ENCODE peak calls at places on chromosomes 6 and 20, in six cellular contexts. B is dorsolateral prefrontal cortex, Q is fibroblast of mammary gland, F is tibial artery, Y is HL-60, J is right lobe of liver. D is an unnamed sample.

GRCh38 chr20:59148713-59149493 is 14.7 kb upstream of the ZNF831 start:
- DNase-seq in Y (no peak), J (no peak), Q (no peak), F (no peak), B (no peak), D (no peak)

GRCh38 chr6:33316603-33317417 is 734 bp downstream of the ZBTB22 start:
- DNase-seq in B (no peak), J (no peak), Y (no peak), F (no peak), Q (no peak), D (no peak)

GRCh38 chr6:13600036-13600435 is 15.1 kb upstream of the NOL7 start:
- DNase-seq in F (no peak), J (no peak), B (no peak), Q (no peak), Y (no peak), D (no peak)

GRCh38 chr6:36914227-36914794 is 28.6 kb downstream of the C6orf89 start:
- DNase-seq in Q (peak), Y (no peak), F (no peak), B (no peak), J (peak), D (no peak)

GRCh38 chr6:41093729-41094128 is 21.0 kb downstream of the NFYA start:
- DNase-seq in J (no peak), B (no peak), Y (no peak), Q (peak), F (no peak), D (no peak)

GRCh38 chr6:117555882-117556498 is 46.3 kb downstream of the GOPC start:
- DNase-seq in Q (peak), Y (no peak), F (peak), J (peak), B (no peak), D (no peak)

GRCh38 chr20:63378115-63378429 is 16.9 kb upstream of the CHRNA4 start:
- DNase-seq in B (no peak), Y (no peak), Q (no peak), J (no peak), F (no peak), D (no peak)

GRCh38 chr20:10453241-10453640 is 18.1 kb downstream of the SLX4IP start:
- DNase-seq in B (no peak), Y (peak), J (no peak), F (no peak), Q (no peak), D (no peak)

GRCh38 chr6:33384581-33385020 is 7.0 kb upstream of the KIFC1 start:
- DNase-seq in B (no peak), F (no peak), Q (peak), J (no peak), Y (no peak), D (no peak)

GRCh38 chr20:44309763-44310663 is 989 bp downstream of the FITM2 start:
- DNase-seq in B (no peak), J (no peak), Y (no peak), Q (peak), F (peak), D (no peak)

GRCh38 chr6:111113731-111114438 is 26.6 kb downstream of the SLC16A10 start:
- DNase-seq in B (no peak), Q (peak), F (peak), Y (no peak), J (no peak), D (no peak)

GRCh38 chr20:20820104-20820503 is 107.7 kb upstream of the RALGAPA2 start:
- DNase-seq in J (no peak), Y (no peak), B (no peak), Q (peak), F (no peak), D (no peak)

GRCh38 chr20:34951252-34951651 is 4.4 kb downstream of the GSS start:
- DNase-seq in B (no peak), F (no peak), J (no peak), Q (no peak), Y (no peak), D (no peak)

GRCh38 chr20:24651171-24651972 is 181.9 kb downstream of the SYNDIG1 start:
- DNase-seq in F (no peak), B (no peak), Y (no peak), Q (peak), J (no peak), D (peak)

GRCh38 chr6:31294056-31294455 is 22.2 kb upstream of the HLA-C start:
- DNase-seq in B (no peak), F (no peak), J (no peak), Q (no peak), Y (no peak), D (no peak)

GRCh38 chr6:26327450-26328264 is 37.3 kb upstream of the BTN3A2 start:
- DNase-seq in J (no peak), F (no peak), Y (no peak), Q (peak), B (no peak), D (no peak)

GRCh38 chr6:166464418-166465400 is 82.0 kb upstream of the MPC1 start:
- DNase-seq in Y (no peak), Q (no peak), J (no peak), B (no peak), F (no peak), D (no peak)

GRCh38 chr6:72976389-72976900 is 248.9 kb downstream of the KHDC1L start:
- DNase-seq in Q (no peak), J (no peak), F (no peak), B (no peak), Y (no peak), D (no peak)

GRCh38 chr6:84772428-84773132 is 8.2 kb upstream of the TBX18 start:
- DNase-seq in Q (no peak), J (no peak), Y (no peak), B (no peak), F (no peak), D (no peak)

GRCh38 chr20:31497838-31498540 is 16.3 kb upstream of the HM13 start:
- DNase-seq in B (no peak), F (no peak), Q (peak), J (no peak), Y (no peak), D (no peak)

GRCh38 chr20:10074513-10074912 is 39.7 kb downstream of the ANKEF1 start:
- DNase-seq in J (no peak), B (peak), Y (peak), F (peak), Q (peak), D (no peak)

GRCh38 chr6:5994999-5995698 is 11.6 kb downstream of the NRN1 start:
- DNase-seq in F (no peak), Y (no peak), J (no peak), B (no peak), Q (no peak), D (no peak)

GRCh38 chr6:5995705-5996686 is 10.7 kb downstream of the NRN1 start:
- DNase-seq in Q (peak), J (peak), B (no peak), F (peak), Y (peak), D (no peak)

GRCh38 chr6:5990776-5991175 is 15.9 kb downstream of the NRN1 start:
- DNase-seq in Q (no peak), Y (no peak), B (no peak), J (no peak), F (no peak), D (no peak)

GRCh38 chr6:5994234-5994998 is 12.3 kb downstream of the NRN1 start:
- DNase-seq in B (no peak), Q (no peak), F (no peak), J (no peak), Y (no peak), D (no peak)

DNA sequence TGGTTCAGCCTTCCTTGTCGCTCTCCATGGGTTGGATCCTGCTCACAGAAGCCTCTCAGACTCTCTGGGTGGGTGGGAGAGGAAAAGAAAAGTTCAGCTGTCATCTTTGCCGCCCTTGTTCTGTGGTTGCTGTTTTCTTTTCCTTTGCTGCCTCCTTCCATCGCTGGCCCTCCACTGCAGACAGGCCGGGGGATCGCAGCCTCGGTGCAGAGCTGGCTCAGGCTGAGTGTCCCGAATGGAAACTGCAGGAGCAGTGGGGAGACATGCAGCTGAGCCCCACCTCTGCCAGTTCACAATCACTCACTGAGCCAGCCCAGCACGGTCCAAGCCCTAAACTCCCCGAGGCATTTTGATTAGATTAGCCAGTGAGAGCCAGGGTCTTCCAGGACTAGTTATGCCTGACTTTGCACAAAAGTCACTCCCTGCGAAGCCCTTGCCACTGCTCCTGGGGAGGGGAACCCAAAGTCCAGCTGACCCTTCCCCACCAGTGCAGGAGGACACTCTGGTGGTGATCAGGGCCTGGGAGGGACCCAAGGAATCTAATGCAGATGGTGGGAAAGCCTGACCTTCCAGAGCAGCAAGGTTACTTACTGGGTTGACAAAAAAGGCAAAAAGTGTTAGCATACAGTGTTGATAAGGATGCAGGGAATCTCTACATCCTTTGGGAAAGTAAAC is 14.0 kb downstream of the NRN1 start:
- DNase-seq in F (no peak), B (no peak), J (no peak), Q (no peak), Y (no peak), D (no peak)
- TF ChIP-seq CTCF in F (no peak), B (no peak), J (no peak), Q (no peak), Y (no peak), D (peak)

DNA sequence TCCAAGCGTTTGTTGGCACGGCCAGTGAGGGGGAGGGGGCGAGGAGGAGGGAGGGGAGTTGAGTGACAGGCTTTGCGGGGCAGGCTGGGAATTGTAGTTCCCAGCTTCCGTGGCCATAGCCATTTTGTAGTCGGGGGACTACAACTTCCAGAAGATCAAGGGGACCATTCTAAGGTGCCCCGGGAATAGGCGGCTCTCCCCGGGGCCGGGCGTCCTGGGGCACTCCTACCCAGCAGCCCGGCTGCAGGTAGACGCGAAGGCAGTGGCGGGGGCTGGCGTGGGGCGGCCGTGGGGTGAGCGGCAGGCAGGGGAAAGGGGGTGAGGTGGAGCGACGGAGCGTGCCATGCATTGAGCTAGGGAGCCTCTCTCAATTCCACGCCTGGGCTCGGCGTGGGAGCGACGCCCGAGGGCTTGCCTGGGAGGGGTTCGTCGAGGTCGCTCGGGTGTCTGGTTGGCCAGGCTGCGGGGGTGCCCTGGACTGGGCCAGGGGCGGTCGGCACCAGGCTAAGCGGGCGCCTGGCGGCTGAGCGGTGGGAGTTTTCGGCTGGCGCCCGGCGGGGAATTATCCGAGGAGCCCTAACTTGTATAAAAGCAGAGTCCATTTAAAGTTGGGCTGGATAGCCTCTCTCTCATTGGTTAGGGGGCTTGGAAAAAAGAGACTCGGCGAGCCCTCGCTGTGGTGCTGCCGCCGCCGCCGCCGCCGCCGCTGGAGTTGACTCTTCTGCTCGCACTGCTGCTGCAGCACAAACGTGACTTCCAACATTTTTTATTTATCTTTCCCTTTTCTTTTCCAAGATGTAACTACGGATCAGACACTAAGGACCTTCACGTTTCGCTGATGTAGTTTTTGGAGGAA is at the start of gene JARID2:
- DNase-seq in Q (peak), B (peak), J (peak), Y (peak), F (peak), D (peak)
- TF ChIP-seq CTCF in Q (no peak), B (peak), J (no peak), Y (no peak), F (no peak), D (no peak)

DNA sequence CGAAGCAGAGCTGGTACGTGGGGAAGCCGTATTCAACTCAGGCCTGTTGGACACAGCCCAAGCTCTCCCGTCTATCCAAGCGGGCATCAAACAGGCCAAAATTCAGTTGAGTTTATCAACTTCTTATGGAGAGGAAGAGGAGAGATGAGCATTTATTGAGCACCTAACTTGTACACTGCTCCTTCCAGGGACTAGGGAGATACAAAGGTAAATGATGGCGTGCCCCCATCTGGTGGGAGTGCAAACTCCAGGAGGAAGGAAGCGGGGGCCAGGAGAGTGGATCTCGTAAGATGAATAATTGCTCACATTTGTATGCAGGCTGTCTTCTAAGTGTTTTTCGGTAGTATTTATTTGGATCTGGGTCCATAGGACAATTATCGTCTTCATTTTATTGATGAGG is 146.6 kb downstream of the SOBP start:
- DNase-seq in F (no peak), Y (no peak), B (no peak), J (no peak), Q (no peak), D (no peak)
- TF ChIP-seq CTCF in F (no peak), Y (no peak), B (no peak), J (no peak), Q (no peak), D (no peak)

GRCh38 chr6:11681357-11681756 is 97.2 kb downstream of the ADTRP start:
- DNase-seq in Y (no peak), F (no peak), Q (no peak), B (no peak), J (no peak), D (no peak)

GRCh38 chr6:11672669-11673068 is 105.9 kb downstream of the ADTRP start:
- DNase-seq in Q (no peak), F (no peak), J (no peak), Y (no peak), B (no peak), D (no peak)

GRCh38 chr6:11672261-11672660 is 106.3 kb downstream of the ADTRP start:
- DNase-seq in B (no peak), Y (no peak), J (no peak), Q (no peak), F (no peak), D (no peak)

DNA sequence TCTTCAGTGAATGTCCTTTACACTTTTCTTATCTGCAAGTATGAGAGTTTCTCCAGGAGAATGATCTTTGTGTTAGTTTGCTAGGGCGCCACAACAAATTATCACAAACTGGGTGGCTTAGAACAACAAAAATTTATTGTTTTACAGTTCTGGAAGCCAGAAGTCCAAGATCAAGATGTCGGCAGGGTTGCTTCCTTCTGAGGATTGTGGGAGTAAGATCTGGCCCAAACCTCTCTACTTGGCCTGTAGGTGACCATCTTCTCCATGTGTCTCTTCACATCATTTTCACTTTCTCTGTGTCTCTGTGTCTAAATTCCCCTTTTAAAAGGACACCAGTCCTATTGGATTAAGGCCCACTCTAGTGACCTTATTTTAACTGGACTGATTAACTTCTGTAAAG is 103.0 kb downstream of the ADTRP start:
- DNase-seq in Y (no peak), J (no peak), Q (no peak), F (no peak), B (no peak), D (no peak)
- TF ChIP-seq CTCF in Y (no peak), J (peak), Q (no peak), F (peak), B (no peak), D (peak)

GRCh38 chr6:129411092-129411491 is 298.9 kb downstream of the ARHGAP18 start:
- DNase-seq in Y (no peak), J (no peak), B (no peak), F (no peak), Q (no peak), D (no peak)
- TF ChIP-seq CTCF in Y (no peak), J (no peak), B (no peak), F (no peak), Q (no peak), D (no peak)

DNA sequence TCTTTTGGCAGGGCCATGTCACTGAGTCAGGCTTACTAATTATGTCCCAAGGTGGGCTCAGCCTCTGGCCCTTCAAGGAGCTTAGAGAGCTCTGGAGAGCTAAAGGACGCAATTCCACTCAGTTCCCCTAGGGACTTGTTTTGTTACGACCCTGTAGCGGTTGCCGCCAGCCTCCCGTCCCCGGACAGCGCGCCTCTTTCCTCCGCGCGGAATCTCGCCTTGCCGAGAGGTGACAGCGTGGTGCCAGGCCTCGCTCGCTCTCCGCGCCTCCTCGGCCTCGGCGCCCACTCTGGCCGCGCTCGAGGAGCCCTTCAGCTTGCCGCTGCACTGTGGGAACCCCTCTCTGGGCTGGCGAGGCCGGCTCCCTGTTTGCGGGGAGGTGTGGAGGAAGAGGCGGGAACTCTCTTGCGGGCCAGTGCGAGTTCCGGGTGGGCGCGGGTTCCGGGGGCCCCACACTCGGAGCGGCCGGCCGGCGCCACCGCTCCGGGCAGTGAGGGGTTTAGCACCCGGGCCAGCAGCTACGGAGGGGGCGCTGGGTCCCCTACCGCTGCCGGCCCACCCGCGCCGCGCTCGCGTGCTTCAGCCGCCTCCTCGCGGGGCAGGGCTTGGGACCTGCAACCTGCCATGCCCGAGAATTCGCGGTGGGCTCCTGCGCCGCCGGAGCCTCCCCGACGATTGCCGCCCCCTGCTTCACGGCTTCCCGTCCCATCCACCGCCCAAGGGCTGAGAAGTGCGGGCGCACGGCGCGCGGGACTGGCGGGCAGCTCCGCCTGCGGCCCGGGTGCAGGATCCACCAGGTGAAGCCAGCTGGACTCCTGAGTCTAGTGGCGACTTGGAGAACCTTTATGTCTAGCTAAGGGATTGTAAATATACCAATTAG is 9.9 kb upstream of the ZNF311 start:
- DNase-seq in F (no peak), B (no peak), Q (peak), Y (no peak), J (no peak), D (no peak)
- TF ChIP-seq CTCF in F (no peak), B (no peak), Q (no peak), Y (no peak), J (no peak), D (no peak)